ENCODE peak calls at places on chromosomes 16 and 17, in eight cellular contexts. H is dorsolateral prefrontal cortex, Y is brain microvascular endothelial cell, J is stomach, C is HCT116, L is thoracic aorta, M is right cardiac atrium, P is cardiac muscle cell. U is an unnamed sample.

GRCh38 chr17:45116434-45117016 is 15.8 kb downstream of the PLCD3 start:
- DNase-seq in H (no peak), Y (no peak), J (no peak), C (no peak), L (no peak), M (no peak), P (no peak), U (no peak)

GRCh38 chr17:50426814-50427787 is 1.1 kb downstream of the ACSF2 start:
- DNase-seq in H (no peak), Y (peak), J (peak), C (peak), L (no peak), M (peak), P (peak), U (no peak)

GRCh38 chr16:12320298-12320706 is 343.8 kb downstream of the SNX29 start:
- DNase-seq in H (no peak), Y (peak), J (no peak), C (no peak), L (no peak), M (no peak), P (no peak), U (no peak)

GRCh38 chr17:17741346-17742023 is 60.2 kb downstream of the RAI1 start:
- DNase-seq in H (peak), Y (no peak), J (no peak), C (no peak), L (no peak), M (peak), P (no peak), U (no peak)

GRCh38 chr17:19333736-19334290 is 28.7 kb downstream of the B9D1 start:
- DNase-seq in H (peak), Y (no peak), J (peak), C (no peak), L (no peak), M (no peak), P (no peak), U (no peak)

GRCh38 chr17:22286337-22287041 is 594.2 kb downstream of the KCNJ18 start:
- DNase-seq in H (no peak), Y (no peak), J (peak), C (no peak), L (no peak), M (no peak), P (no peak), U (peak)

GRCh38 chr17:38510424-38511125 is 82.3 kb downstream of the ARHGAP23 start:
- DNase-seq in H (no peak), Y (no peak), J (peak), C (no peak), L (no peak), M (peak), P (peak), U (no peak)

GRCh38 chr17:74340470-74341023 is 14.5 kb downstream of the KIF19 start:
- DNase-seq in H (peak), Y (no peak), J (no peak), C (no peak), L (no peak), M (no peak), P (no peak), U (no peak)

GRCh38 chr16:19106625-19107020 is 7.1 kb upstream of the ITPRIPL2 start:
- DNase-seq in H (no peak), Y (no peak), J (no peak), C (no peak), L (no peak), M (no peak), P (no peak), U (no peak)

GRCh38 chr17:3683054-3683511 is 12.9 kb downstream of the P2RX5 start:
- DNase-seq in H (no peak), Y (no peak), J (peak), C (peak), L (no peak), M (no peak), P (peak), U (no peak)

GRCh38 chr17:79952265-79952877 is 83.3 kb downstream of the TBC1D16 start:
- DNase-seq in H (no peak), Y (no peak), J (no peak), C (no peak), L (no peak), M (no peak), P (no peak), U (no peak)

GRCh38 chr16:22297871-22298733 is 893 bp downstream of the POLR3E start:
- DNase-seq in H (peak), Y (peak), J (peak), C (peak), L (peak), M (peak), P (peak), U (peak)

GRCh38 chr17:56653877-56654276 is 60.4 kb downstream of the NOG start:
- DNase-seq in H (no peak), Y (peak), J (no peak), C (peak), L (no peak), M (no peak), P (peak), U (no peak)

GRCh38 chr17:55770220-55770870 is 19.5 kb downstream of the PCTP start:
- DNase-seq in H (no peak), Y (peak), J (no peak), C (peak), L (no peak), M (no peak), P (peak), U (no peak)

GRCh38 chr17:60602871-60603270 is 2.9 kb downstream of the PPM1D start:
- DNase-seq in H (no peak), Y (no peak), J (no peak), C (no peak), L (no peak), M (no peak), P (no peak), U (no peak)

GRCh38 chr17:46737331-46737730 is 81.2 kb downstream of the WNT3 start:
- DNase-seq in H (no peak), Y (no peak), J (no peak), C (no peak), L (no peak), M (no peak), P (no peak), U (no peak)

GRCh38 chr17:50451943-50452626 is 16.6 kb downstream of the CHAD start:
- DNase-seq in H (no peak), Y (no peak), J (no peak), C (no peak), L (no peak), M (no peak), P (no peak), U (no peak)

GRCh38 chr17:40264458-40265185 is 23.1 kb upstream of the CDC6 start:
- DNase-seq in H (no peak), Y (no peak), J (no peak), C (no peak), L (no peak), M (no peak), P (no peak), U (no peak)

GRCh38 chr17:50209472-50210248 is 8.2 kb upstream of the COL1A1 start:
- DNase-seq in H (no peak), Y (peak), J (peak), C (no peak), L (peak), M (peak), P (peak), U (no peak)

GRCh38 chr16:85616608-85617311 is 3.6 kb downstream of the GSE1 start:
- DNase-seq in H (no peak), Y (no peak), J (peak), C (no peak), L (no peak), M (peak), P (no peak), U (peak)

GRCh38 chr17:80431246-80432195 is 16.6 kb downstream of the ENDOV start:
- DNase-seq in H (no peak), Y (no peak), J (no peak), C (no peak), L (no peak), M (no peak), P (no peak), U (peak)

GRCh38 chr17:28528329-28529011 is 22.3 kb downstream of the FOXN1 start:
- DNase-seq in H (no peak), Y (no peak), J (no peak), C (no peak), L (no peak), M (no peak), P (no peak), U (no peak)

GRCh38 chr16:85473909-85474640 is 139.0 kb upstream of the GSE1 start:
- DNase-seq in H (no peak), Y (no peak), J (no peak), C (no peak), L (no peak), M (peak), P (no peak), U (no peak)

GRCh38 chr16:83802135-83802534 is 5.6 kb upstream of the HSBP1 start:
- DNase-seq in H (no peak), Y (peak), J (no peak), C (no peak), L (no peak), M (no peak), P (no peak), U (no peak)

GRCh38 chr17:70702683-70703255 is 533.4 kb downstream of the KCNJ2 start:
- DNase-seq in H (no peak), Y (no peak), J (no peak), C (no peak), L (no peak), M (no peak), P (no peak), U (no peak)

GRCh38 chr17:70848785-70849184 is 679.5 kb downstream of the KCNJ2 start:
- DNase-seq in H (no peak), Y (peak), J (no peak), C (no peak), L (no peak), M (no peak), P (no peak), U (no peak)

GRCh38 chr16:3654249-3654991 is at the start of gene DNASE1:
- DNase-seq in H (peak), Y (peak), J (peak), C (peak), L (no peak), M (peak), P (peak), U (peak)

GRCh38 chr17:7916799-7917198 is 710 bp upstream of the RNF227 start:
- DNase-seq in H (no peak), Y (peak), J (no peak), C (no peak), L (no peak), M (no peak), P (no peak), U (no peak)

GRCh38 chr16:59601452-59601851 is 867.3 kb upstream of the GOT2 start:
- DNase-seq in H (peak), Y (no peak), J (no peak), C (no peak), L (no peak), M (no peak), P (no peak), U (no peak)

GRCh38 chr17:18251204-18251603 is 7.3 kb downstream of the FLII start:
- DNase-seq in H (no peak), Y (no peak), J (no peak), C (no peak), L (no peak), M (no peak), P (no peak), U (no peak)

GRCh38 chr17:78709119-78709681 is 72.9 kb downstream of the CYTH1 start:
- DNase-seq in H (no peak), Y (no peak), J (peak), C (no peak), L (no peak), M (no peak), P (no peak), U (no peak)

GRCh38 chr17:69314246-69315030 is 12.5 kb downstream of the ABCA5 start:
- DNase-seq in H (no peak), Y (no peak), J (no peak), C (no peak), L (no peak), M (no peak), P (no peak), U (no peak)

GRCh38 chr16:8677481-8677880 is 3.1 kb downstream of the ABAT start:
- DNase-seq in H (no peak), Y (no peak), J (no peak), C (no peak), L (no peak), M (no peak), P (no peak), U (no peak)

GRCh38 chr16:58414938-58415451 is 22.7 kb downstream of the GINS3 start:
- DNase-seq in H (no peak), Y (peak), J (no peak), C (no peak), L (no peak), M (no peak), P (no peak), U (no peak)

GRCh38 chr16:58417600-58417999 is 25.3 kb downstream of the GINS3 start:
- DNase-seq in H (no peak), Y (no peak), J (no peak), C (no peak), L (no peak), M (no peak), P (no peak), U (no peak)

GRCh38 chr16:58418026-58418425 is 25.8 kb downstream of the GINS3 start:
- DNase-seq in H (no peak), Y (no peak), J (no peak), C (no peak), L (no peak), M (no peak), P (no peak), U (no peak)

GRCh38 chr16:58418601-58419000 is 26.3 kb downstream of the GINS3 start:
- DNase-seq in H (no peak), Y (peak), J (no peak), C (no peak), L (no peak), M (peak), P (no peak), U (no peak)

GRCh38 chr16:58417035-58417434 is 24.8 kb downstream of the GINS3 start:
- DNase-seq in H (no peak), Y (no peak), J (no peak), C (no peak), L (no peak), M (no peak), P (no peak), U (no peak)
- H3K4me3 ChIP-seq in H (no peak), Y (no peak), J (no peak), C (no peak), L (no peak), M (no peak), P (no peak), U (no peak)

DNA sequence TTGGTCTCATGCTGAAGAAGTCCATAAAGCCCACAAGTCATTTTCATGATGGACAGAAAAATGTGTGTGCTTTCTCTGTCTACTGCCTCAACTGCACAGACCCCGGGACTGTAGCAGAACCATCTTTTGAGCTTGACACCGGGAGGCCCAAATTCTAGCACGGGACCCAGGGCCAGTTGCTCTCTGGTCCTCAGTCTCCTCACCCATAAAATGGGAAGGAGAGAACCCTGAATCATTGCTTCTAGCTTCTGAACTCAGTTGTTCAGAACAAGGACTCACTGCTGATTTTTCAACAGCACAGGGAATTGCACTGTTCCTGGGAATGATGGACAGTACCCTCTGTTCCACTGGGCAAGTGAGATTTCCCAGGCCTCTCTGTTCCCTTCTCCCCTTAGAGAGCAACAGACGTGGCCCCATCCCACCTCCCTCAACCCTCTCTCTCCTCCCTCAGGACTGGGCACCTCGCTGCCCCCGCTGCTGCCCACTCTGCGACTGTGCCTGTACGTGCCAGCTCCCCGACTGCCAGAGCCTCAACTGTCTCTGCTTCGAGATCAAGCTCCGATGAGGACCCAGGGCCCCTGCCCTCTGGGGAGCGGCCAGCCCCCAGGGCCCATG is 2.2 kb upstream of the ALDOA start:
- DNase-seq in H (no peak), Y (no peak), J (no peak), C (no peak), L (no peak), M (no peak), P (no peak), U (no peak)
- H3K4me3 ChIP-seq in H (peak), Y (peak), J (peak), C (peak), L (peak), M (peak), P (peak), U (peak)

GRCh38 chr17:37089998-37090397 is 141.2 kb downstream of the AATF start:
- DNase-seq in H (no peak), Y (no peak), J (no peak), C (no peak), L (no peak), M (no peak), P (no peak), U (no peak)

GRCh38 chr17:37094391-37094790 is 145.6 kb downstream of the AATF start:
- DNase-seq in H (no peak), Y (no peak), J (no peak), C (no peak), L (no peak), M (no peak), P (no peak), U (no peak)

GRCh38 chr17:37092701-37093100 is 143.9 kb downstream of the AATF start:
- DNase-seq in H (no peak), Y (no peak), J (no peak), C (no peak), L (no peak), M (no peak), P (no peak), U (no peak)

GRCh38 chr17:37090941-37091340 is 142.2 kb downstream of the AATF start:
- DNase-seq in H (no peak), Y (no peak), J (no peak), C (no peak), L (no peak), M (no peak), P (no peak), U (no peak)

GRCh38 chr17:37092041-37092440 is 143.3 kb downstream of the AATF start:
- DNase-seq in H (no peak), Y (no peak), J (no peak), C (no peak), L (no peak), M (no peak), P (no peak), U (no peak)
- H3K4me3 ChIP-seq in H (no peak), Y (no peak), J (no peak), C (no peak), L (no peak), M (no peak), P (no peak), U (no peak)

DNA sequence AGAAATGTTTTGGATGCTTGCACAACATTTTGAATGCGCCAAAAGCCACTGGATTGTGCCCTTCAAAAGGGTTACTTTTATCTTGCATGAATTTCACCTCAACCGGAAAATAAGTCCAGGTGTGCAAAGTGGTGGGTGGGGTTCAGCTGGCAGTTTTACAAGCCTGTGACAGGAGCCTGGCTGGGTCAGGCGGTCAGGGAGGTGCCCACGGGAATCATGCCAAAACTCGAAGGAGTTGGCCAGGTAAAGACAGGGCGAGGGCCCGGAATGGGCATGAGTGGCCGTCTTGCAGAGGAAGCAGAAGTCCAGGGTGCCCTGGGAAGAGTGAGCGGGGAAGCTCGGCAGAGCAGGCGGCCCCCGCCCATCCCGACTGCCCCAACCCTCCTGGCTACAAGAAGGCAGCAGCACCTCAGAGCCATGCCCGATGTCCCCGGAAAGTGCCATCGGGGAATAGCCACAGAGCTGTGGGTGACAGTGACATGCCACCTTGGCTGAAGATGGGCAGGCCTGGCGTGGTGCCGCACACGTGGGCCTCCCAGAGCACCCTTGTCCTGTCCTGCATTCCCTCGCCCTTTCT is 19.1 kb upstream of the CACNG1 start:
- DNase-seq in H (no peak), Y (no peak), J (peak), C (no peak), L (no peak), M (no peak), P (no peak), U (no peak)
- H3K4me3 ChIP-seq in H (no peak), Y (no peak), J (no peak), C (no peak), L (no peak), M (no peak), P (no peak), U (no peak)

GRCh38 chr16:57133911-57134310 is 41.5 kb downstream of the CPNE2 start:
- DNase-seq in H (no peak), Y (no peak), J (no peak), C (no peak), L (no peak), M (peak), P (no peak), U (peak)
- H3K4me3 ChIP-seq in H (no peak), Y (no peak), J (no peak), C (no peak), L (no peak), M (no peak), P (no peak), U (no peak)

U was measured in spleen.